ENCODE peak calls at places on chromosomes 1 and 21, in nine cellular contexts. T is fibroblast of pulmonary artery, F is psoas muscle, I is BJ, Q is glutamatergic neuron, N is cardiac muscle cell, A is neural progenitor cell, O is ovary, U is D721Med. M is an unnamed sample.

GRCh38 chr1:112676543-112676942 is 2.1 kb downstream of the MOV10 start:
- DNase-seq in U (no peak), Q (no peak), N (no peak), T (no peak), A (no peak), O (no peak), F (no peak), I (no peak), M (no peak)

GRCh38 chr1:210586785-210587184 is 258.1 kb downstream of the HHAT start:
- DNase-seq in A (no peak), O (no peak), Q (peak; percentile 32), F (no peak), I (no peak), U (no peak), T (no peak), N (no peak), M (no peak)

GRCh38 chr1:99919221-99919620 is 50.6 kb upstream of the SLC35A3 start:
- DNase-seq in I (no peak), U (no peak), N (peak; percentile 72), O (no peak), F (no peak), A (no peak), Q (no peak), T (peak; percentile 70), M (no peak)

GRCh38 chr1:23019851-23020625 is 770 bp downstream of the KDM1A start:
- DNase-seq in O (no peak), A (peak; percentile 74), Q (peak; percentile 74), N (peak; percentile 51), U (no peak), F (peak; percentile 25), T (peak; percentile 45), I (no peak), M (no peak)

GRCh38 chr21:15669247-15669646 is 60.5 kb upstream of the USP25 start:
- DNase-seq in Q (no peak), F (no peak), I (no peak), O (no peak), T (peak; percentile 42), N (peak; percentile 60), A (no peak), U (no peak), M (no peak)

GRCh38 chr1:34188418-34188817 is 11.7 kb downstream of the C1orf94 start:
- DNase-seq in Q (no peak), F (no peak), T (no peak), A (peak; percentile 70), N (no peak), O (no peak), I (no peak), U (no peak), M (no peak)

GRCh38 chr21:36854391-36854790 is 112.1 kb downstream of the HLCS start:
- DNase-seq in N (peak; percentile 64), Q (peak; percentile 63), A (peak; percentile 84), O (no peak), I (no peak), F (no peak), U (peak; percentile 29), T (peak; percentile 58), M (no peak)

GRCh38 chr1:163912491-163912890 is 590.7 kb downstream of the NUF2 start:
- DNase-seq in I (peak; percentile 21), F (no peak), O (no peak), N (no peak), U (no peak), Q (no peak), T (no peak), A (no peak), M (no peak)

GRCh38 chr1:201361652-201362504 is 15.6 kb downstream of the TNNT2 start:
- DNase-seq in T (peak; percentile 46), A (peak; percentile 79), F (peak; percentile 52), Q (peak; percentile 66), O (no peak), I (no peak), N (peak; percentile 60), U (peak; percentile 99), M (no peak)

GRCh38 chr1:153617677-153618076 is 1.6 kb upstream of the S100A14 start:
- DNase-seq in O (peak; percentile 49), I (no peak), A (peak; percentile 69), Q (peak; percentile 75), F (peak; percentile 81), U (no peak), N (no peak), T (peak; percentile 51), M (no peak)

GRCh38 chr1:167926486-167926997 is 9.9 kb upstream of the DCAF6 start:
- DNase-seq in F (no peak), O (no peak), N (no peak), U (no peak), I (no peak), A (peak; percentile 18), T (no peak), Q (peak; percentile 28), M (no peak)

GRCh38 chr1:193431265-193431977 is 245.0 kb upstream of the B3GALT2 start:
- DNase-seq in T (peak; percentile 23), F (no peak), A (no peak), I (no peak), O (no peak), Q (no peak), U (no peak), N (no peak), M (no peak)

GRCh38 chr1:41762251-41762650 is 156.5 kb downstream of the HIVEP3 start:
- DNase-seq in O (no peak), A (peak; percentile 47), F (no peak), U (no peak), I (no peak), N (no peak), T (no peak), Q (no peak), M (no peak)

GRCh38 chr1:78493456-78493855 is 2.7 kb downstream of the PTGFR start:
- DNase-seq in I (no peak), N (peak; percentile 18), U (no peak), T (no peak), Q (no peak), O (no peak), F (no peak), A (no peak), M (no peak)

GRCh38 chr1:20280399-20280798 is 10.3 kb upstream of the VWA5B1 start:
- DNase-seq in U (no peak), N (no peak), I (no peak), F (no peak), T (no peak), O (no peak), A (no peak), Q (no peak), M (no peak)

GRCh38 chr1:93140106-93140505 is 40.1 kb downstream of the TMED5 start:
- DNase-seq in I (no peak), O (no peak), T (peak; percentile 13), U (no peak), F (no peak), N (no peak), Q (no peak), A (no peak), M (no peak)

GRCh38 chr21:16634522-16634914 is 878.3 kb upstream of the CXADR start:
- DNase-seq in F (no peak), O (no peak), I (no peak), A (no peak), Q (no peak), N (no peak), U (no peak), T (no peak), M (no peak)

GRCh38 chr1:245067257-245067656 is 87.5 kb upstream of the KIF26B start:
- DNase-seq in A (no peak), O (no peak), I (no peak), U (no peak), Q (no peak), F (no peak), T (no peak), N (peak; percentile 32), M (no peak)

GRCh38 chr1:9151326-9151860 is 22.5 kb upstream of the GPR157 start:
- DNase-seq in Q (no peak), F (peak; percentile 38), I (no peak), O (no peak), U (no peak), T (peak; percentile 67), N (peak; percentile 73), A (no peak), M (no peak)

GRCh38 chr1:30601316-30602085 is 121.9 kb downstream of the MATN1 start:
- DNase-seq in O (no peak), Q (no peak), F (no peak), A (peak; percentile 43), U (no peak), T (no peak), N (no peak), I (no peak), M (no peak)
- TF ChIP-seq CTCF in O (no peak), Q (no peak), F (no peak), A (peak; percentile 31), U (no peak), T (no peak), N (peak; percentile 3), I (peak; percentile 38), M (no peak)

DNA sequence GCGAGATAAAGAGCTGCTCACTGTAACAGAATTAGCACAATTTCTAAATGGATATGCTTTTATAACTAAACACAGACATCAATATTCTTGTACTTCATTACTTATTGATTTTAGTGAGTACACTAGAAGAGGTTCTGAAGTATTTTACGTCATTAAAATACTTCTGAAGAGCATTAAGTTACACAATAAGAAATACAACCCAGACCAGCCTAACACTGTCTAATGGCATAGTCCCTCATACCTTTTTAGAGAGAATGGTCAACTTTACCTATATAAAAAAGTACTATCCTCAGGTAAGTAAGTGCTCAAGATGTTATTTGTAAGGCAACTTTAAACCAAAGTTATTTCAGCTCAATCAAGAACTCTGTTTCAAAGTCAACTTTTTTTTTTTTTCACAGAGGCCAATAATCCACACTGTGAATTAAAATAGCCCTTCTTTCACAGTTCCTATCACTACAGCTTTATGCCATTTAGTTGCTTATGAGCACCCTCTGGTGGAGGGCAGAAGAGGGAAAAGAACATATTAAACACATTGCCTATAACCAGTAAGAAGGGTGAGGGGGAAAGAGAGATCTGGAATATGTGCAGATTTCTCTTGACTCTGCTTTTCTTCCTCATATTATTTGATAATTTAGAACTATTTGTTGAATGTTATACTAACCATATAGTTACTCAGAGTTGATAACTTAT is 182.1 kb upstream of the DMRTA2 start:
- DNase-seq in N (peak; percentile 64), O (no peak), A (peak; percentile 61), T (peak; percentile 63), I (no peak), F (no peak), U (no peak), Q (no peak), M (no peak)
- TF ChIP-seq CTCF in N (peak; percentile 61), O (no peak), A (peak; percentile 79), T (peak; percentile 69), I (peak; percentile 58), F (peak; percentile 26), U (peak; percentile 80), Q (peak; percentile 50), M (no peak)

DNA sequence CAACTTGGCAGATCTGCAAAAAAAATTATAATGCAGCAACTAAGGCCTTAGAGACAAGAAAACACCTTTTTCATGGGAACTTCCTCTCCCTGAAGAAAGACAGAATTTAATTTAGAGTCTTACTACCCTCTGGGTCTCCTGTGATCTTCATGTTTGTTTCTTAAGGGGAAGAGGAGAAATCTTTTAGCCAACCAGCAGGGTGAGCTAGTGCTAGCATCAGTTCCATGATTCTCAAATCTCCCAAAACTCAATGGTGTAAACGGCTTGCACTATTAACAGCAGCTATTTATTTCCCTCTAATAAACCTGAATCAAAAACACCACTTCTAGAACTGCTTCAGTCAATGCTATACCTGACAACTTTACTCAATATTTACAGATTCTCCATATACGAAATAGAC is 3.8 kb downstream of the ZNF644 start:
- DNase-seq in U (no peak), I (no peak), A (no peak), Q (no peak), T (peak; percentile 36), F (no peak), N (peak; percentile 38), O (no peak), M (no peak)
- TF ChIP-seq CTCF in U (peak; percentile 27), I (peak; percentile 31), A (peak; percentile 31), Q (peak; percentile 19), T (peak; percentile 41), F (no peak), N (peak; percentile 46), O (no peak), M (no peak)

GRCh38 chr1:228048659-228049333 is 33.7 kb upstream of the ARF1 start:
- DNase-seq in A (no peak), O (no peak), N (no peak), F (no peak), U (no peak), Q (no peak), T (no peak), I (no peak), M (no peak)
- TF ChIP-seq CTCF in A (no peak), O (no peak), N (no peak), F (no peak), U (no peak), Q (no peak), T (no peak), I (no peak), M (no peak)

M was measured in lower leg skin.